ENCODE peak calls at places on chromosomes 13 and 19, in ten cellular contexts. D, L, Q, G, S, B, O, N, X and Z are unnamed samples.

GRCh38 chr19:55344444-55344843 is 4.8 kb downstream of the KMT5C start:
- DNase-seq in D (no peak), L (no peak), Q (no peak), G (no peak), S (no peak), B (no peak), O (no peak), N (no peak), X (no peak), Z (no peak)

GRCh38 chr13:32010137-32010536 is 21.4 kb upstream of the FRY start:
- DNase-seq in D (no peak), L (no peak), Q (no peak), G (no peak), S (no peak), B (no peak), O (no peak), N (no peak), X (no peak), Z (peak)

GRCh38 chr19:4993683-4994082 is 24.8 kb downstream of the KDM4B start:
- DNase-seq in D (no peak), L (no peak), Q (no peak), G (no peak), S (no peak), B (no peak), O (no peak), N (no peak), X (no peak), Z (no peak)

GRCh38 chr19:3178377-3178972 is at the start of gene S1PR4:
- DNase-seq in D (no peak), L (no peak), Q (no peak), G (no peak), S (no peak), B (peak), O (no peak), N (no peak), X (no peak), Z (no peak)

GRCh38 chr19:13781547-13781946 is 7.3 kb downstream of the C19orf53 start:
- DNase-seq in D (peak), L (peak), Q (peak), G (peak), S (peak), B (peak), O (peak), N (peak), X (peak), Z (peak)

GRCh38 chr19:45470147-45471081 is 2.6 kb downstream of the FOSB start:
- DNase-seq in D (no peak), L (no peak), Q (peak), G (no peak), S (no peak), B (no peak), O (no peak), N (no peak), X (peak), Z (peak)

GRCh38 chr19:46731007-46731501 is 14.1 kb upstream of the PRKD2 start:
- DNase-seq in D (no peak), L (no peak), Q (peak), G (no peak), S (no peak), B (no peak), O (peak), N (no peak), X (no peak), Z (peak)

GRCh38 chr13:50267917-50268316 is 252.7 kb downstream of the KCNRG start:
- DNase-seq in D (no peak), L (no peak), Q (no peak), G (no peak), S (no peak), B (no peak), O (peak), N (no peak), X (no peak), Z (no peak)

GRCh38 chr13:20332361-20333096 is 100.4 kb upstream of the GJB6 start:
- DNase-seq in D (no peak), L (no peak), Q (peak), G (no peak), S (no peak), B (no peak), O (no peak), N (no peak), X (peak), Z (no peak)

GRCh38 chr13:73767747-73768315 is 366.4 kb downstream of the KLF12 start:
- DNase-seq in D (no peak), L (peak), Q (no peak), G (no peak), S (no peak), B (peak), O (no peak), N (no peak), X (no peak), Z (no peak)

GRCh38 chr19:5921777-5922176 is 7.7 kb downstream of the CAPS start:
- DNase-seq in D (no peak), L (no peak), Q (no peak), G (no peak), S (no peak), B (no peak), O (no peak), N (no peak), X (no peak), Z (no peak)

GRCh38 chr19:7618366-7618765 is 11.0 kb downstream of the XAB2 start:
- DNase-seq in D (no peak), L (no peak), Q (no peak), G (no peak), S (no peak), B (no peak), O (peak), N (no peak), X (no peak), Z (no peak)

GRCh38 chr19:18611327-18612050 is 1.2 kb upstream of the TMEM59L start:
- DNase-seq in D (no peak), L (peak), Q (no peak), G (no peak), S (peak), B (no peak), O (no peak), N (no peak), X (no peak), Z (no peak)

GRCh38 chr19:40933025-40933424 is 51.0 kb upstream of the CYP2A7 start:
- DNase-seq in D (no peak), L (peak), Q (no peak), G (no peak), S (peak), B (no peak), O (no peak), N (no peak), X (no peak), Z (no peak)

GRCh38 chr19:49366110-49366509 is 2.4 kb downstream of the DKKL1 start:
- DNase-seq in D (no peak), L (no peak), Q (no peak), G (no peak), S (no peak), B (no peak), O (no peak), N (no peak), X (no peak), Z (no peak)

GRCh38 chr19:533485-534058 is 2.0 kb downstream of the CDC34 start:
- DNase-seq in D (no peak), L (no peak), Q (no peak), G (no peak), S (no peak), B (no peak), O (no peak), N (no peak), X (no peak), Z (no peak)

GRCh38 chr13:99296270-99296865 is 10.8 kb downstream of the GPR183 start:
- DNase-seq in D (no peak), L (no peak), Q (no peak), G (no peak), S (no peak), B (no peak), O (no peak), N (no peak), X (no peak), Z (no peak)

GRCh38 chr13:37139356-37139755 is 33.9 kb upstream of the CSNK1A1L start:
- DNase-seq in D (no peak), L (no peak), Q (no peak), G (no peak), S (no peak), B (no peak), O (no peak), N (no peak), X (no peak), Z (no peak)

GRCh38 chr19:33509774-33510173 is 11.8 kb downstream of the PEPD start:
- DNase-seq in D (no peak), L (no peak), Q (no peak), G (no peak), S (no peak), B (no peak), O (peak), N (no peak), X (no peak), Z (no peak)

GRCh38 chr13:99577934-99578917 is 77.0 kb downstream of the TM9SF2 start:
- DNase-seq in D (no peak), L (no peak), Q (no peak), G (no peak), S (no peak), B (no peak), O (no peak), N (no peak), X (no peak), Z (no peak)

GRCh38 chr19:22620401-22620800 is 13.7 kb upstream of the ZNF492 start:
- DNase-seq in D (peak), L (no peak), Q (no peak), G (no peak), S (no peak), B (no peak), O (no peak), N (no peak), X (no peak), Z (no peak)

GRCh38 chr13:20565120-20565736 is 1.7 kb upstream of the IFT88 start:
- DNase-seq in D (no peak), L (no peak), Q (no peak), G (no peak), S (no peak), B (no peak), O (no peak), N (no peak), X (no peak), Z (no peak)

GRCh38 chr19:4568884-4569283 is 9.4 kb upstream of the SEMA6B start:
- DNase-seq in D (no peak), L (no peak), Q (no peak), G (no peak), S (no peak), B (no peak), O (no peak), N (no peak), X (no peak), Z (no peak)

GRCh38 chr13:76762731-76763130 is 123.5 kb downstream of the KCTD12 start:
- DNase-seq in D (no peak), L (no peak), Q (no peak), G (no peak), S (no peak), B (no peak), O (no peak), N (no peak), X (no peak), Z (no peak)

GRCh38 chr19:23281663-23282276 is 31.6 kb upstream of the ZNF724 start:
- DNase-seq in D (no peak), L (no peak), Q (no peak), G (no peak), S (no peak), B (no peak), O (no peak), N (no peak), X (no peak), Z (no peak)

GRCh38 chr13:114143806-114144605 is 11.6 kb upstream of the RASA3 start:
- DNase-seq in D (no peak), L (peak), Q (no peak), G (no peak), S (peak), B (peak), O (no peak), N (no peak), X (no peak), Z (no peak)

GRCh38 chr19:40221858-40222619 is 3.9 kb upstream of the TTC9B start:
- DNase-seq in D (peak), L (peak), Q (peak), G (peak), S (peak), B (peak), O (peak), N (peak), X (peak), Z (peak)

GRCh38 chr13:102399791-102400618 is 1.8 kb downstream of the FGF14 start:
- DNase-seq in D (peak), L (peak), Q (no peak), G (no peak), S (peak), B (no peak), O (no peak), N (no peak), X (peak), Z (no peak)

GRCh38 chr13:43698743-43699142 is 88.0 kb downstream of the ENOX1 start:
- DNase-seq in D (no peak), L (no peak), Q (peak), G (no peak), S (no peak), B (no peak), O (no peak), N (no peak), X (no peak), Z (peak)

GRCh38 chr13:33940256-33940655 is 122.3 kb downstream of the RFC3 start:
- DNase-seq in D (no peak), L (no peak), Q (no peak), G (no peak), S (no peak), B (no peak), O (no peak), N (no peak), X (no peak), Z (no peak)

GRCh38 chr13:50065712-50066111 is 50.5 kb downstream of the KCNRG start:
- DNase-seq in D (no peak), L (no peak), Q (no peak), G (no peak), S (no peak), B (no peak), O (no peak), N (no peak), X (no peak), Z (no peak)

GRCh38 chr13:77386880-77387606 is 60.1 kb upstream of the MYCBP2 start:
- DNase-seq in D (no peak), L (no peak), Q (peak), G (no peak), S (no peak), B (no peak), O (no peak), N (peak), X (no peak), Z (peak)

GRCh38 chr19:38277969-38278680 is 13.8 kb downstream of the SPINT2 start:
- DNase-seq in D (no peak), L (no peak), Q (peak), G (peak), S (no peak), B (no peak), O (peak), N (peak), X (peak), Z (no peak)

GRCh38 chr19:38263696-38264485 is 482 bp upstream of the SPINT2 start:
- DNase-seq in D (peak), L (no peak), Q (peak), G (no peak), S (no peak), B (peak), O (peak), N (peak), X (no peak), Z (peak)

GRCh38 chr19:36686365-36687213 is 823 bp upstream of the ZNF567 start:
- DNase-seq in D (no peak), L (peak), Q (peak), G (no peak), S (peak), B (no peak), O (no peak), N (no peak), X (no peak), Z (peak)

GRCh38 chr13:94195715-94196114 is 283.8 kb downstream of the DCT start:
- DNase-seq in D (no peak), L (no peak), Q (peak), G (no peak), S (no peak), B (no peak), O (no peak), N (no peak), X (no peak), Z (peak)

DNA sequence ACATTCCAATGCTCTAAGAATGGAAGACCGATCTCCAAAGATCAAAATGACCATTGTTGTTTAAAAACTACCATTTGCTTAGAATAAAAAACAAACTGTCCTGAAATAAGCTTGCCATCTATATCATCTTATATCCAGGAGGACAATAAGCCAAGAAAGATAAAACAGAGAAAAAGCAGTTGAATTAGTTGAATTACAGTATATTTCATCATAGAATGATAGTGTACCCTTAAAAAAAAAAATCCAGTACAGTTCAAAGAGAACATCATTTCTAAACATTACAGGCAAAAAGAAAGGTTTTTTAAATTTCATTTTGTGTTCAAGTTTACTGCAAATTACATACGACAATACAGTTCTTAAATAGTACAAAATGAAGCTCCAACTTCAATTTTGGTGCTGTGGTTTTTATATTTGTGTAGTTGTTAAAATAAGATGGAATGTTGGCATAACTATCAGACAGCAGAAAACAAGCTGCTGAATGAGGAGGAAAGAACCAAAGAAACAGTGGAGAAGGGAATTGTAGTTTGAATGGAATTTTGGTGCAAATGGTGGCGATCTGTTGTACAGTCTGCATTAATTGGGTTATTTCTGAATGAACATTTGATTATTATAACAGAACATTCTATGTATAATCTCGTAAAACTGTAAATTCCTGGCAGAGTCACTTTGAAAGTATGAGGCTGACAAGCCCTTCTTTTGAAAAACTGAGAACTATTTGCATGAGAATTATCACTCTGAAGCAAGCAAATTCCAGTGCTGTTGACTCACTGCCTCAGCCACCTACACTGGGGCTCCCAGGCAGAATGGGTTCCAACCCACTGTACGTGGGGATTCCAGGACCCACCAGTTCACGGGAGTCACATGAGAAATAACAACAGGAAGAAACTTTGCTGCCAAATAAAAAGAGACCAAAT is 37.7 kb downstream of the LHFPL6 start:
- DNase-seq in D (no peak), L (peak), Q (peak), G (no peak), S (no peak), B (no peak), O (no peak), N (no peak), X (peak), Z (peak)
- H3K4me3 ChIP-seq in D (no peak), L (no peak), Q (peak), G (no peak), S (peak), B (no peak), O (no peak), N (no peak), X (no peak), Z (peak)

GRCh38 chr13:110063490-110063889 is 243.5 kb downstream of the COL4A1 start:
- DNase-seq in D (no peak), L (no peak), Q (no peak), G (no peak), S (no peak), B (no peak), O (no peak), N (no peak), X (no peak), Z (no peak)

GRCh38 chr13:110062777-110063442 is 244.0 kb downstream of the COL4A1 start:
- DNase-seq in D (no peak), L (no peak), Q (no peak), G (no peak), S (no peak), B (no peak), O (no peak), N (no peak), X (no peak), Z (no peak)

GRCh38 chr13:110062077-110062776 is 244.7 kb downstream of the COL4A1 start:
- DNase-seq in D (no peak), L (no peak), Q (peak), G (no peak), S (no peak), B (no peak), O (no peak), N (no peak), X (peak), Z (no peak)

GRCh38 chr13:110064022-110064421 is 242.9 kb downstream of the COL4A1 start:
- DNase-seq in D (no peak), L (no peak), Q (no peak), G (no peak), S (no peak), B (no peak), O (no peak), N (no peak), X (no peak), Z (no peak)

GRCh38 chr13:110061270-110061669 is 245.7 kb downstream of the COL4A1 start:
- DNase-seq in D (no peak), L (no peak), Q (no peak), G (no peak), S (no peak), B (no peak), O (no peak), N (no peak), X (no peak), Z (no peak)
- TF ChIP-seq CTCF in D (no peak), L (peak), Q (no peak), G (no peak), S (peak), B (no peak), O (no peak), N (no peak), X (no peak), Z (no peak)

DNA sequence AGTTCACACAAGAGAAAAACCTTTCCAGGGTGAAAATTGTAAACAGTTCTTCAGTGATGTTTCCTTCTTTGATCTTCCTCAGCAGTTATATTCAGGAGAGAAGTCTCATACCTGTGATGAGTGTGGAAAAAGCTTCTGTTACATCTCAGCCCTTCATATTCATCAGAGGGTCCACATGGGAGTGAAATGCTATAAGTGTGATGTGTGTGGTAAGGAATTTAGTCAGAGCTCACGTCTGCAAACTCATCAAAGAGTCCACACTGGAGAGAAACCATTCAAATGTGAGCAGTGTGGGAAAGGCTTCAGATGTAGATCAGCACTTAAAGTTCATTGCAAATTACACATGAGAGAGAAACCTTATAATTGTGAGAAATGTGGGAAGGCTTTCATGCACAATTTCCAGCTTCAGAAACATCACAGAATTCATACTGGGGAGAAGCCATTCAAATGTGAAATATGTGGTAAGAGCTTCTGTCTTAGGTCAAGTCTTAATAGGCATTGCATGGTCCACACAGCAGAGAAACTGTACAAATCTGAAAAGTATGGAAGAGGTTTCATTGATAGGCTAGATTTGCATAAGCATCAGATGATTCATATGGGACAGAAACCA is 6.9 kb downstream of the ZNF222 start:
- DNase-seq in D (no peak), L (no peak), Q (no peak), G (no peak), S (no peak), B (no peak), O (no peak), N (no peak), X (no peak), Z (no peak)
- H3K4me3 ChIP-seq in D (no peak), L (no peak), Q (no peak), G (no peak), S (no peak), B (no peak), O (no peak), N (no peak), X (no peak), Z (no peak)

GRCh38 chr19:53394974-53395839 is at the start of gene ZNF765:
- DNase-seq in D (peak), L (peak), Q (peak), G (peak), S (peak), B (peak), O (peak), N (peak), X (peak), Z (peak)
- TF ChIP-seq CTCF in D (no peak), L (peak), Q (no peak), G (peak), S (peak), B (peak), O (peak), N (peak), X (peak), Z (peak)